ENCODE peak calls at places on chromosomes 16 and 17, in four cellular contexts. Q is activated CD4-positive, alpha-beta T cell treated with anti-CD3 and anti-CD28 coated beads, Interleukin-2, amount 10 ng/mL, durations not matched to agents 7 days and 5 days; U is HEK293T; V is CD8-positive, alpha-beta T cell. M is an unnamed sample.

GRCh38 chr17:81027591-81028505 is 7.1 kb upstream of the BAIAP2 start:
- DNase-seq in V (no peak), U (no peak), Q (no peak), M (no peak)

GRCh38 chr17:67557921-67558320 is 159.8 kb upstream of the NOL11 start:
- DNase-seq in Q (no peak), V (no peak), U (no peak), M (no peak)

GRCh38 chr16:74811911-74812310 is 37.3 kb upstream of the FA2H start:
- DNase-seq in U (no peak), Q (no peak), V (no peak), M (no peak)

GRCh38 chr17:4583796-4584124 is 569 bp upstream of the SMTNL2 start:
- DNase-seq in V (no peak), U (peak; percentile 80), Q (no peak), M (no peak)

GRCh38 chr16:30948956-30949654 is at the start of gene ORAI3:
- DNase-seq in V (peak; percentile 32), U (peak; percentile 69), Q (peak; percentile 53), M (peak; percentile 55)

GRCh38 chr17:35094902-35095301 is 24.8 kb downstream of the RAD51D start:
- DNase-seq in U (no peak), Q (no peak), V (no peak), M (no peak)

GRCh38 chr17:29645516-29646051 is 22.9 kb upstream of the CORO6 start:
- DNase-seq in V (no peak), Q (no peak), U (no peak), M (no peak)

GRCh38 chr16:50683689-50684374 is 2.7 kb upstream of the SNX20 start:
- DNase-seq in V (no peak), Q (peak; percentile 72), U (no peak), M (peak; percentile 68)

GRCh38 chr17:418421-418751 is 65.8 kb upstream of the RPH3AL start:
- DNase-seq in Q (peak; percentile 74), V (no peak), U (no peak), M (peak; percentile 92)

GRCh38 chr17:76155988-76156661 is 15.1 kb upstream of the FOXJ1 start:
- DNase-seq in U (no peak), Q (no peak), V (no peak), M (no peak)

GRCh38 chr16:22814330-22815105 is 556 bp downstream of the HS3ST2 start:
- DNase-seq in U (no peak), Q (no peak), V (no peak), M (no peak)

GRCh38 chr17:81471804-81472456 is 40.7 kb downstream of the ACTG1 start:
- DNase-seq in Q (peak; percentile 26), U (peak; percentile 98), V (no peak), M (no peak)

GRCh38 chr16:10584956-10585561 is 4.7 kb upstream of the EMP2 start:
- DNase-seq in V (no peak), U (no peak), Q (no peak), M (no peak)

GRCh38 chr16:59632266-59632855 is 898.2 kb upstream of the GOT2 start:
- DNase-seq in Q (no peak), V (no peak), U (no peak), M (no peak)

GRCh38 chr16:878071-878784 is 77.7 kb upstream of the GNG13 start:
- DNase-seq in U (no peak), V (no peak), Q (no peak), M (no peak)

GRCh38 chr17:14753383-14753782 is 452.5 kb downstream of the HS3ST3B1 start:
- DNase-seq in V (no peak), Q (no peak), U (no peak), M (no peak)

GRCh38 chr17:35743911-35744328 is 9.1 kb downstream of the GAS2L2 start:
- DNase-seq in Q (peak; percentile 23), U (no peak), V (no peak), M (peak; percentile 44)

GRCh38 chr16:12340151-12340733 is 363.7 kb downstream of the SNX29 start:
- DNase-seq in V (no peak), U (peak; percentile 32), Q (peak; percentile 35), M (no peak)

GRCh38 chr17:69594641-69595040 is 180.1 kb downstream of the MAP2K6 start:
- DNase-seq in Q (no peak), V (no peak), U (no peak), M (no peak)

GRCh38 chr17:19876524-19877161 is 8.9 kb upstream of the ULK2 start:
- DNase-seq in Q (peak; percentile 78), U (no peak), V (peak; percentile 43), M (peak; percentile 82)

GRCh38 chr16:28981517-28981916 is 3.3 kb upstream of the LAT start:
- DNase-seq in U (peak; percentile 55), Q (peak; percentile 36), V (no peak), M (no peak)

GRCh38 chr16:9012848-9013507 is 49.3 kb upstream of the USP7 start:
- DNase-seq in V (no peak), U (no peak), Q (no peak), M (no peak)

GRCh38 chr17:29155966-29156338 is 24.2 kb downstream of the MYO18A start:
- DNase-seq in U (no peak), Q (no peak), V (no peak), M (no peak)

GRCh38 chr17:10398352-10398751 is 23.4 kb downstream of the MYH8 start:
- DNase-seq in U (no peak), V (no peak), Q (no peak), M (no peak)

GRCh38 chr17:78364436-78365281 is 4.8 kb upstream of the SOCS3 start:
- DNase-seq in Q (no peak), V (no peak), U (no peak), M (peak; percentile 85)

GRCh38 chr16:67982011-67982696 is 1.9 kb upstream of the DPEP3 start:
- DNase-seq in V (no peak), Q (no peak), U (no peak), M (no peak)

GRCh38 chr16:24151482-24151939 is 104.6 kb upstream of the CACNG3 start:
- DNase-seq in U (no peak), V (no peak), Q (peak; percentile 30), M (no peak)

GRCh38 chr16:84507011-84507982 is 2.8 kb upstream of the MEAK7 start:
- DNase-seq in Q (peak; percentile 40), V (no peak), U (no peak), M (no peak)

GRCh38 chr16:66878067-66878466 is 2.2 kb upstream of the PDP2 start:
- DNase-seq in V (no peak), U (no peak), Q (peak; percentile 18), M (no peak)

GRCh38 chr17:45906927-45907622 is 12.7 kb downstream of the MAPT start:
- DNase-seq in U (no peak), Q (no peak), V (no peak), M (no peak)

GRCh38 chr16:53131363-53132071 is 76.7 kb downstream of the CHD9 start:
- DNase-seq in U (peak; percentile 58), Q (peak; percentile 39), V (peak; percentile 18), M (peak; percentile 17)

M was measured in GDM1.